ENCODE peak calls at places on chromosomes 13 and 19, in six cellular contexts. D, X, Y, R, H and O are unnamed samples.

GRCh38 chr13:75803175-75803611 is 167.1 kb downstream of the LMO7 start:
- DNase-seq in X (no peak), Y (no peak), R (peak), H (no peak), D (no peak), O (no peak)

GRCh38 chr13:103539265-103539664 is 473.0 kb upstream of the SLC10A2 start:
- DNase-seq in D (no peak), Y (no peak), X (no peak), H (peak), R (no peak), O (no peak)

GRCh38 chr19:574658-575526 is 2.5 kb downstream of the BSG start:
- DNase-seq in D (no peak), H (no peak), X (no peak), R (peak), Y (peak), O (no peak)

GRCh38 chr13:44181938-44182337 is 191.7 kb upstream of the SERP2 start:
- DNase-seq in H (no peak), Y (no peak), X (no peak), D (no peak), R (no peak), O (no peak)

GRCh38 chr13:26664942-26665341 is 95.6 kb downstream of the GPR12 start:
- DNase-seq in X (no peak), R (no peak), D (no peak), H (no peak), Y (no peak), O (no peak)

GRCh38 chr13:99342723-99343315 is 35.6 kb upstream of the GPR183 start:
- DNase-seq in D (no peak), Y (no peak), X (peak), H (no peak), R (no peak), O (no peak)

GRCh38 chr19:919157-920050 is 2.3 kb downstream of the KISS1R start:
- DNase-seq in D (no peak), R (no peak), X (no peak), Y (no peak), H (no peak), O (no peak)

GRCh38 chr19:34300962-34301361 is 46.6 kb downstream of the GARRE1 start:
- DNase-seq in D (no peak), X (no peak), R (no peak), H (no peak), Y (no peak), O (no peak)

GRCh38 chr13:74105871-74106270 is 28.3 kb downstream of the KLF12 start:
- DNase-seq in X (no peak), D (no peak), R (no peak), Y (no peak), H (no peak), O (no peak)

GRCh38 chr13:98143157-98143553 is 261 bp downstream of the FARP1 start:
- DNase-seq in R (no peak), H (peak), X (no peak), Y (no peak), D (no peak), O (peak)

GRCh38 chr13:28601581-28601980 is 57.3 kb upstream of the POMP start:
- DNase-seq in D (no peak), H (no peak), X (no peak), Y (no peak), R (no peak), O (no peak)

GRCh38 chr19:30648321-30648720 is 276.1 kb downstream of the ZNF536 start:
- DNase-seq in Y (no peak), R (no peak), D (no peak), H (peak), X (no peak), O (no peak)

GRCh38 chr19:4057913-4058695 is 8.6 kb downstream of the ZBTB7A start:
- DNase-seq in X (peak), Y (peak), R (peak), D (peak), H (no peak), O (peak)

GRCh38 chr19:17041994-17042393 is 15.4 kb upstream of the CPAMD8 start:
- DNase-seq in D (no peak), Y (no peak), H (no peak), R (no peak), X (no peak), O (no peak)

GRCh38 chr13:48876289-48876688 is 99.4 kb upstream of the FNDC3A start:
- DNase-seq in Y (no peak), H (no peak), R (no peak), D (no peak), X (no peak), O (no peak)

GRCh38 chr13:48875071-48875470 is 100.6 kb upstream of the FNDC3A start:
- DNase-seq in Y (no peak), D (no peak), H (no peak), R (no peak), X (no peak), O (no peak)

GRCh38 chr13:48873081-48873480 is 102.6 kb upstream of the FNDC3A start:
- DNase-seq in R (no peak), H (no peak), Y (no peak), D (no peak), X (no peak), O (no peak)

GRCh38 chr13:48873598-48873997 is 102.1 kb upstream of the FNDC3A start:
- DNase-seq in X (no peak), D (no peak), R (no peak), H (no peak), Y (no peak), O (no peak)

GRCh38 chr13:48874165-48874564 is 101.5 kb upstream of the FNDC3A start:
- DNase-seq in D (no peak), R (no peak), X (no peak), H (no peak), Y (no peak), O (no peak)
- TF ChIP-seq EP300 in D (no peak), R (no peak), X (no peak), H (no peak), Y (no peak), O (no peak)

GRCh38 chr19:47095707-47096704 is 17.6 kb downstream of the ZC3H4 start:
- DNase-seq in R (peak), H (no peak), X (no peak), Y (peak), D (no peak), O (no peak)
- TF ChIP-seq EP300 in R (no peak), H (no peak), X (no peak), Y (no peak), D (peak), O (no peak)

GRCh38 chr13:51804295-51805172 is 571 bp upstream of the DHRS12 start:
- DNase-seq in Y (peak), D (peak), X (no peak), R (peak), H (peak), O (peak)
- TF ChIP-seq EP300 in Y (no peak), D (no peak), X (no peak), R (no peak), H (no peak), O (no peak)

GRCh38 chr13:109393045-109393444 is 393.3 kb downstream of the IRS2 start:
- DNase-seq in Y (no peak), D (no peak), H (no peak), X (no peak), R (no peak), O (no peak)
- TF ChIP-seq EP300 in Y (no peak), D (no peak), H (no peak), X (no peak), R (no peak), O (no peak)